ENCODE peak calls at places on chromosomes 16 and 17, in five cellular contexts. Y, B, G, P and I are unnamed samples. For H3K9me2 and H3K36me3, the result is how much of the 10 kb centered on the place peaks cover.

GRCh38 chr17:45282683-45283644 is 21.1 kb upstream of the SPATA32 start:
- DNase-seq in Y (no peak), B (no peak), G (no peak), P (peak), I (no peak)

GRCh38 chr17:79915850-79916430 is 76.7 kb upstream of the CBX4 start:
- DNase-seq in Y (peak), B (peak), G (peak), P (peak), I (peak)

GRCh38 chr16:86663691-86664517 is 85.6 kb downstream of the FOXL1 start:
- DNase-seq in Y (no peak), B (no peak), G (no peak), P (no peak), I (no peak)

GRCh38 chr16:11675561-11676511 is 7.6 kb downstream of the SNN start:
- DNase-seq in Y (no peak), B (peak), G (peak), P (peak), I (no peak)

GRCh38 chr16:15515992-15516391 is 81.6 kb downstream of the BMERB1 start:
- DNase-seq in Y (no peak), B (no peak), G (no peak), P (no peak), I (no peak)

GRCh38 chr17:61409301-61410099 is 9.9 kb downstream of the TBX2 start:
- DNase-seq in Y (peak), B (no peak), G (peak), P (peak), I (no peak)

GRCh38 chr17:51461578-51462004 is 201.2 kb downstream of the UTP18 start:
- DNase-seq in Y (peak), B (no peak), G (peak), P (peak), I (peak)

GRCh38 chr17:2084129-2084765 is 29.3 kb downstream of the HIC1 start:
- DNase-seq in Y (no peak), B (peak), G (no peak), P (peak), I (no peak)

GRCh38 chr16:4501071-4501478 is 24.9 kb downstream of the HMOX2 start:
- DNase-seq in Y (no peak), B (no peak), G (no peak), P (no peak), I (no peak)

GRCh38 chr17:9294661-9295210 is 273.4 kb downstream of the NTN1 start:
- DNase-seq in Y (peak), B (no peak), G (no peak), P (no peak), I (no peak)

GRCh38 chr17:78862073-78863023 is 21.7 kb upstream of the USP36 start:
- DNase-seq in Y (no peak), B (peak), G (no peak), P (peak), I (no peak)

GRCh38 chr16:20383106-20384029 is 21.2 kb downstream of the PDILT start:
- DNase-seq in Y (peak), B (peak), G (peak), P (peak), I (peak)

GRCh38 chr16:79509221-79509631 is 91.3 kb downstream of the MAF start:
- DNase-seq in Y (no peak), B (no peak), G (peak), P (no peak), I (no peak)

GRCh38 chr16:4927661-4928060 is 9.3 kb downstream of the PPL start:
- DNase-seq in Y (no peak), B (no peak), G (no peak), P (no peak), I (no peak)

GRCh38 chr17:73091410-73091769 is 1.1 kb downstream of the SLC39A11 start:
- DNase-seq in Y (no peak), B (no peak), G (no peak), P (no peak), I (no peak)

GRCh38 chr17:77665833-77666232 is 292.7 kb upstream of the TNRC6C start:
- DNase-seq in Y (no peak), B (no peak), G (no peak), P (no peak), I (no peak)

GRCh38 chr17:66752411-66752810 is 82.5 kb upstream of the CACNG5 start:
- DNase-seq in Y (no peak), B (no peak), G (no peak), P (no peak), I (no peak)
- H3K9me2 ChIP-seq in Y (under half), B (under half), G (under half), P (under half), I (under half)

GRCh38 chr17:3836551-3836950 is 9.5 kb downstream of the NCBP3 start:
- DNase-seq in Y (no peak), B (no peak), G (no peak), P (no peak), I (no peak)
- H3K36me3 ChIP-seq in Y (under half), B (under half), G (under half), P (under half), I (half or more)

GRCh38 chr16:83206426-83206825 is 579.7 kb downstream of the CDH13 start:
- DNase-seq in Y (no peak), B (no peak), G (no peak), P (no peak), I (no peak)
- H3K27ac ChIP-seq in Y (no peak), B (no peak), G (no peak), P (no peak), I (no peak)

GRCh38 chr16:81463296-81463890 is 18.8 kb downstream of the CMIP start:
- DNase-seq in Y (no peak), B (no peak), G (no peak), P (no peak), I (no peak)
- H3K9me2 ChIP-seq in Y (under half), B (under half), G (under half), P (under half), I (under half)

GRCh38 chr16:74903882-74904678 is 80.8 kb downstream of the WDR59 start:
- DNase-seq in Y (no peak), B (no peak), G (no peak), P (no peak), I (no peak)
- H3K36me3 ChIP-seq in Y (under half), B (under half), G (under half), P (under half), I (under half)

GRCh38 chr16:50120732-50121131 is 32.4 kb upstream of the TENT4B start:
- DNase-seq in Y (no peak), B (no peak), G (no peak), P (no peak), I (no peak)
- H3K27ac ChIP-seq in Y (no peak), B (no peak), G (no peak), P (no peak), I (no peak)